ENCODE peak calls at places on chromosome 19, in six cellular contexts. One of them, this sample, is unnamed.

GRCh38 chr19:5873617-5874199 is 3.4 kb upstream of the FUT5 start:
- DNase-seq in cardiac fibroblast: no peak
- DNase-seq in endodermal cell: no peak
- DNase-seq in A549: no peak
- DNase-seq in mammary epithelial cell: no peak
- DNase-seq in hepatocyte: no peak
- DNase-seq in this sample: no peak

GRCh38 chr19:53597023-53597422 is 34.8 kb upstream of the DPRX start:
- DNase-seq in cardiac fibroblast: no peak
- DNase-seq in endodermal cell: no peak
- DNase-seq in A549: no peak
- DNase-seq in mammary epithelial cell: peak; percentile 63
- DNase-seq in hepatocyte: no peak
- DNase-seq in this sample: no peak

GRCh38 chr19:5590151-5590864 is 22.6 kb upstream of the TINCR start:
- DNase-seq in cardiac fibroblast: no peak
- DNase-seq in endodermal cell: no peak
- DNase-seq in A549: no peak
- DNase-seq in mammary epithelial cell: no peak
- DNase-seq in hepatocyte: no peak
- DNase-seq in this sample: peak; percentile 87

GRCh38 chr19:39199025-39199424 is 2.3 kb downstream of the NCCRP1 start:
- DNase-seq in cardiac fibroblast: peak; percentile 52
- DNase-seq in endodermal cell: no peak
- DNase-seq in A549: no peak
- DNase-seq in mammary epithelial cell: no peak
- DNase-seq in hepatocyte: no peak
- DNase-seq in this sample: no peak

GRCh38 chr19:29404015-29404414 is 121.8 kb upstream of the VSTM2B start:
- DNase-seq in cardiac fibroblast: no peak
- DNase-seq in endodermal cell: no peak
- DNase-seq in A549: no peak
- DNase-seq in mammary epithelial cell: no peak
- DNase-seq in hepatocyte: no peak
- DNase-seq in this sample: no peak

GRCh38 chr19:54154603-54155345 is 4.7 kb downstream of the LENG1 start:
- DNase-seq in cardiac fibroblast: peak; percentile 84
- DNase-seq in endodermal cell: no peak
- DNase-seq in A549: no peak
- DNase-seq in mammary epithelial cell: no peak
- DNase-seq in hepatocyte: no peak
- DNase-seq in this sample: no peak

GRCh38 chr19:32606289-32606688 is 25.3 kb downstream of the PDCD5 start:
- DNase-seq in cardiac fibroblast: no peak
- DNase-seq in endodermal cell: no peak
- DNase-seq in A549: no peak
- DNase-seq in mammary epithelial cell: no peak
- DNase-seq in hepatocyte: no peak
- DNase-seq in this sample: no peak

GRCh38 chr19:54136086-54136863 is 1.3 kb upstream of the CNOT3 start:
- DNase-seq in cardiac fibroblast: peak; percentile 8
- DNase-seq in endodermal cell: peak; percentile 56
- DNase-seq in A549: no peak
- DNase-seq in mammary epithelial cell: no peak
- DNase-seq in hepatocyte: peak; percentile 22
- DNase-seq in this sample: no peak

GRCh38 chr19:1361601-1362384 is 21.9 kb upstream of the NDUFS7 start:
- DNase-seq in cardiac fibroblast: peak; percentile 84
- DNase-seq in endodermal cell: no peak
- DNase-seq in A549: no peak
- DNase-seq in mammary epithelial cell: no peak
- DNase-seq in hepatocyte: no peak
- DNase-seq in this sample: no peak

GRCh38 chr19:55097864-55098715 is 19.3 kb downstream of the PPP1R12C start:
- DNase-seq in cardiac fibroblast: no peak
- DNase-seq in endodermal cell: no peak
- DNase-seq in A549: no peak
- DNase-seq in mammary epithelial cell: no peak
- DNase-seq in hepatocyte: no peak
- DNase-seq in this sample: no peak

GRCh38 chr19:19403373-19403901 is 2.0 kb upstream of the GATAD2A start:
- DNase-seq in cardiac fibroblast: peak; percentile 65
- DNase-seq in endodermal cell: no peak
- DNase-seq in A549: no peak
- DNase-seq in mammary epithelial cell: peak; percentile 56
- DNase-seq in hepatocyte: no peak
- DNase-seq in this sample: no peak

GRCh38 chr19:10235003-10235402 is 3.9 kb upstream of the S1PR2 start:
- DNase-seq in cardiac fibroblast: no peak
- DNase-seq in endodermal cell: no peak
- DNase-seq in A549: no peak
- DNase-seq in mammary epithelial cell: no peak
- DNase-seq in hepatocyte: no peak
- DNase-seq in this sample: no peak

GRCh38 chr19:10243606-10244005 is 8.4 kb upstream of the MRPL4 start:
- DNase-seq in cardiac fibroblast: no peak
- DNase-seq in endodermal cell: no peak
- DNase-seq in A549: no peak
- DNase-seq in mammary epithelial cell: no peak
- DNase-seq in hepatocyte: no peak
- DNase-seq in this sample: no peak

GRCh38 chr19:10233946-10234345 is 2.8 kb upstream of the S1PR2 start:
- DNase-seq in cardiac fibroblast: no peak
- DNase-seq in endodermal cell: no peak
- DNase-seq in A549: no peak
- DNase-seq in mammary epithelial cell: no peak
- DNase-seq in hepatocyte: no peak
- DNase-seq in this sample: no peak

GRCh38 chr19:10237702-10238101 is 6.6 kb upstream of the S1PR2 start:
- DNase-seq in cardiac fibroblast: no peak
- DNase-seq in endodermal cell: no peak
- DNase-seq in A549: peak; percentile 36
- DNase-seq in mammary epithelial cell: no peak
- DNase-seq in hepatocyte: no peak
- DNase-seq in this sample: no peak

GRCh38 chr19:10238172-10238783 is 7.1 kb upstream of the S1PR2 start:
- DNase-seq in cardiac fibroblast: peak; percentile 81
- DNase-seq in endodermal cell: no peak
- DNase-seq in A549: peak; percentile 61
- DNase-seq in mammary epithelial cell: no peak
- DNase-seq in hepatocyte: peak; percentile 78
- DNase-seq in this sample: no peak
- TF ChIP-seq CTCF in cardiac fibroblast: no peak
- TF ChIP-seq CTCF in endodermal cell: no peak
- TF ChIP-seq CTCF in A549: no peak
- TF ChIP-seq CTCF in mammary epithelial cell: no peak
- TF ChIP-seq CTCF in hepatocyte: no peak
- TF ChIP-seq CTCF in this sample: no peak

GRCh38 chr19:51339313-51339686 is 2.6 kb downstream of the VSIG10L start:
- DNase-seq in cardiac fibroblast: no peak
- DNase-seq in endodermal cell: no peak
- DNase-seq in A549: no peak
- DNase-seq in mammary epithelial cell: no peak
- DNase-seq in hepatocyte: peak; percentile 66
- DNase-seq in this sample: no peak
- TF ChIP-seq CTCF in cardiac fibroblast: no peak
- TF ChIP-seq CTCF in endodermal cell: no peak
- TF ChIP-seq CTCF in A549: no peak
- TF ChIP-seq CTCF in mammary epithelial cell: no peak
- TF ChIP-seq CTCF in hepatocyte: no peak
- TF ChIP-seq CTCF in this sample: no peak

GRCh38 chr19:8456064-8456463 is 11.3 kb downstream of the HNRNPM start:
- DNase-seq in cardiac fibroblast: no peak
- DNase-seq in endodermal cell: peak; percentile 84
- DNase-seq in A549: peak; percentile 47
- DNase-seq in mammary epithelial cell: no peak
- DNase-seq in hepatocyte: no peak
- DNase-seq in this sample: peak; percentile 66
- TF ChIP-seq CTCF in cardiac fibroblast: peak; percentile 33
- TF ChIP-seq CTCF in endodermal cell: peak; percentile 78
- TF ChIP-seq CTCF in A549: no peak
- TF ChIP-seq CTCF in mammary epithelial cell: no peak
- TF ChIP-seq CTCF in hepatocyte: no peak
- TF ChIP-seq CTCF in this sample: peak; percentile 44

DNA sequence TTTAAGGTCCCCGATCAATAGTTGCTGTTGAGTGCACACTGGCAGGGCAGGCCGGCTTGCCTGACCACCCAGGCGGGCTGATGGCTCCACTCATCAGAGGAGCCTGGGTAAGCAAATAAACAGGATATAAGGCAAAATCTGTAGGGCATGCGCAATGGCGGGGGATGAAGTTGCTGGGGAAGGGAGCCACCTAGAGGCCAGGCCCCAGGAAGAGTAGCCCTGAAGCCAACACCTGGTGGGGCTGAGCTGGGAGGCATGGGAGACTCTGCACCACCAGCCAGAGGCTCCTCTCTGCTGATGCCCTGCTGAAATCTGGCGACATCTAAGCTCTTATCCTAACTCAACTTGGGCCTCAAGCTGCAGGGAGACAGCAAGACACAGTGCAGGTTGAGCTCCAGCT is 324.3 kb downstream of the ZNF536 start:
- DNase-seq in cardiac fibroblast: no peak
- DNase-seq in endodermal cell: peak; percentile 95
- DNase-seq in A549: peak; percentile 78
- DNase-seq in mammary epithelial cell: no peak
- DNase-seq in hepatocyte: peak; percentile 69
- DNase-seq in this sample: no peak
- TF ChIP-seq CTCF in cardiac fibroblast: peak; percentile 17
- TF ChIP-seq CTCF in endodermal cell: peak; percentile 90
- TF ChIP-seq CTCF in A549: peak; percentile 37
- TF ChIP-seq CTCF in mammary epithelial cell: no peak
- TF ChIP-seq CTCF in hepatocyte: peak; percentile 47
- TF ChIP-seq CTCF in this sample: peak; percentile 33

DNA sequence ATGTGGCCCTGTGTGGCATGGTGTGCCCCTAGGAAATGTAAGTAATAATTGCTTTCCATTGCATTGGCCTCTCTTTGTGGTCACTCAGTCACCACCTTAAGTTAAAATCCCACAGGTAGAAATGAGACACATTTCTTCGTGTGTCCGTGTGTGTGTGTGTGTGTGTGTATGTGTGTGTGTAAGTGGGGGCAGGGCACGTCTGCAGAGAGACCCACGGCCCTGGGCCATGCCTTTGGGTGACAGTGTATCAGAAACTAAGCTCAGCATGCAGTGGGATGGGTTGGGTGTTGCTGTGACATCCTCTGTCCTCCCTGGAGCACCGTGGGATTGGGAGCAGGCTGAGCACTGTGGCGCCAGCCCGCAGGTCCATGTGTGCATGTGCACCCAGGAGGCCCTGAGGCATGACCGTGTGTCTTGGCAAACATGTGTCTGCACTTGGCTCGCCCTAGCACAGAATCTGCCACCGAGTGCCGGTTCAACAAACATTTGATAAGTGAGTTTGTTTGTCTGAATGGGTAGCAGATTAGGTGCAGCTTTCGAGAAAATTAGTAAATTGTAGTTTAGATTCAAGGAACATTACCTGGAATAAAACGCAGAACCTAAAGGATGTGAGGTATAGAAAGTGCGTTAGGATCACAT is 91.8 kb downstream of the WTIP start:
- DNase-seq in cardiac fibroblast: no peak
- DNase-seq in endodermal cell: no peak
- DNase-seq in A549: no peak
- DNase-seq in mammary epithelial cell: no peak
- DNase-seq in hepatocyte: no peak
- DNase-seq in this sample: no peak
- TF ChIP-seq CTCF in cardiac fibroblast: no peak
- TF ChIP-seq CTCF in endodermal cell: no peak
- TF ChIP-seq CTCF in A549: no peak
- TF ChIP-seq CTCF in mammary epithelial cell: no peak
- TF ChIP-seq CTCF in hepatocyte: no peak
- TF ChIP-seq CTCF in this sample: no peak

GRCh38 chr19:48445606-48446481 is at the start of gene GRWD1:
- DNase-seq in cardiac fibroblast: peak; percentile 98
- DNase-seq in endodermal cell: peak; percentile 97
- DNase-seq in A549: peak; percentile 99
- DNase-seq in mammary epithelial cell: peak; percentile 98
- DNase-seq in hepatocyte: peak; percentile 96
- DNase-seq in this sample: no peak
- TF ChIP-seq CTCF in cardiac fibroblast: no peak
- TF ChIP-seq CTCF in endodermal cell: peak; percentile 37
- TF ChIP-seq CTCF in A549: peak; percentile 24
- TF ChIP-seq CTCF in mammary epithelial cell: no peak
- TF ChIP-seq CTCF in hepatocyte: peak; percentile 14
- TF ChIP-seq CTCF in this sample: peak; percentile 29

DNA sequence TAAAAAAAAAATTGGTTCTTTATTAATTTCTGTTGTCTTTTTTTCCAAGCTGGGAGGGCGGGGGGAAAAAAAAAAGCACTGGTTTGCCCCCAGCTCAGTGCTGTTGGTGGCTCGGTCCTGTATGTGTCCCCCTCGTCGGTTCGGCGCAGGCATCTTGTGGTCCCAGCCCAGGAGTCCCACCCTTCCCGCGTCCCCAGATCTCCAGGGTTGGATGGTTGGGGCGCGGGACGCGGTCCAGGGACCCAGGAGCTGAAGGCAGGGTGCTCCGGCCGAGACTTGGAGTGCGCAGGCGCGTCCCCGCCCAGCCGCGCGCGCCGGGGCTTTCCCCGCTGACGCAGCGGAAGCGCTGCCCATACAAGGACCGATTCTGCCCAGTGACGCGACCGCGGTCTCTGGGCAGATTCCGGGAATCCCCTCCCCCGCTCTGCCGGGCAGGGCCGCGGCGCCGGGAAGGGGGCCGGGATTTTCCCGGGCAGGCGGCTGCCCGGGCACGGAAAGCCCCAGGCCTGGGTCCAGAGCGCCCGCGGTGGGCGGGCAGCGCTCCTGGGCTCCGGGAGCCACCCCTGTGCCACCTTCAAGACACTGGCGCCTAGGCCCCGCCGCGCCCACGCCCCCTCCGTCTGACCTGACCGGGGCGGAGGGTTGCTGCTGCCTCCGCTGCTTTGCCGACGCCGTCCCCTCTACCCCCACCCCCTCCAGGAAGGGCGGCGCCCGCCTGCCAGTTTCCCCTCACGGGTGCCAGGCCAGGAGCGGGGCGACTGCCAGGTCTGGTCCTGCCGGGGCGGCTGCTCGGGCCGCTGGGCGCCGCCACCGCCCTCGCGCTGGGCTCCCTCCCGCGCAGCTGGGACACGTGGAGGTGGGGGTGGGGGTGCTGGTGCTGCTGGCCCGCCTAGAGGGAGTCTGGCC is 2.3 kb downstream of the JUNB start:
- DNase-seq in cardiac fibroblast: peak; percentile 95
- DNase-seq in endodermal cell: peak; percentile 96
- DNase-seq in A549: peak; percentile 88
- DNase-seq in mammary epithelial cell: peak; percentile 96
- DNase-seq in hepatocyte: peak; percentile 96
- DNase-seq in this sample: no peak
- TF ChIP-seq CTCF in cardiac fibroblast: no peak
- TF ChIP-seq CTCF in endodermal cell: no peak
- TF ChIP-seq CTCF in A549: no peak
- TF ChIP-seq CTCF in mammary epithelial cell: no peak
- TF ChIP-seq CTCF in hepatocyte: no peak
- TF ChIP-seq CTCF in this sample: peak; percentile 21

This sample was measured in chondrocyte.